ENCODE peak calls at places on chromosomes 5 and 9, in eight cellular contexts. G is GM13976; D is stimulated activated CD4-positive, alpha-beta T cell treated with anti-CD3 and anti-CD28 coated beads, Interleukin-4, amount 100 ng/mL, for 24 hours; Z is nucleus accumbens; M is ACHN; A is psoas muscle; J is Calu3; Q is HFF-Myc. R is an unnamed sample.

GRCh38 chr5:123367739-123368138 is 55.5 kb downstream of the CEP120 start:
- DNase-seq in G (no peak), D (no peak), Z (no peak), M (peak), A (no peak), J (no peak), Q (no peak), R (peak)

GRCh38 chr9:119773823-119774222 is 404.6 kb upstream of the BRINP1 start:
- DNase-seq in G (no peak), D (no peak), Z (no peak), M (no peak), A (no peak), J (no peak), Q (no peak), R (no peak)

GRCh38 chr5:121009058-121009457 is 545.0 kb downstream of the PRR16 start:
- DNase-seq in G (no peak), D (no peak), Z (no peak), M (no peak), A (no peak), J (no peak), Q (no peak), R (no peak)

GRCh38 chr9:127406799-127407504 is 10.0 kb downstream of the SLC2A8 start:
- DNase-seq in G (no peak), D (no peak), Z (no peak), M (no peak), A (no peak), J (no peak), Q (no peak), R (no peak)

GRCh38 chr5:57495688-57496087 is 13.1 kb upstream of the ACTBL2 start:
- DNase-seq in G (no peak), D (no peak), Z (no peak), M (no peak), A (no peak), J (no peak), Q (no peak), R (no peak)

GRCh38 chr9:127868278-127868903 is 9.1 kb downstream of the AK1 start:
- DNase-seq in G (no peak), D (no peak), Z (no peak), M (no peak), A (no peak), J (no peak), Q (no peak), R (no peak)

GRCh38 chr9:34987160-34988040 is 2.1 kb upstream of the DNAJB5 start:
- DNase-seq in G (no peak), D (no peak), Z (no peak), M (no peak), A (no peak), J (no peak), Q (no peak), R (no peak)

GRCh38 chr5:117954341-117954740 is 1034.0 kb downstream of the DTWD2 start:
- DNase-seq in G (no peak), D (no peak), Z (no peak), M (no peak), A (no peak), J (no peak), Q (no peak), R (no peak)

GRCh38 chr9:89139450-89139849 is 39.2 kb downstream of the SHC3 start:
- DNase-seq in G (no peak), D (no peak), Z (no peak), M (peak), A (no peak), J (no peak), Q (no peak), R (no peak)

GRCh38 chr9:93119953-93120845 is 13.9 kb downstream of the NINJ1 start:
- DNase-seq in G (peak), D (no peak), Z (peak), M (peak), A (peak), J (peak), Q (peak), R (peak)

GRCh38 chr5:143436871-143437270 is 33.4 kb upstream of the NR3C1 start:
- DNase-seq in G (no peak), D (no peak), Z (no peak), M (no peak), A (no peak), J (no peak), Q (no peak), R (no peak)

GRCh38 chr9:136078498-136079011 is 16.5 kb downstream of the NACC2 start:
- DNase-seq in G (no peak), D (no peak), Z (no peak), M (no peak), A (no peak), J (no peak), Q (no peak), R (no peak)

GRCh38 chr5:10702040-10702629 is 58.9 kb downstream of the DAP start:
- DNase-seq in G (no peak), D (no peak), Z (no peak), M (peak), A (no peak), J (peak), Q (no peak), R (peak)

GRCh38 chr5:177982072-177982727 is 13.8 kb downstream of the PROP1 start:
- DNase-seq in G (peak), D (peak), Z (no peak), M (peak), A (no peak), J (peak), Q (no peak), R (no peak)

GRCh38 chr5:90843443-90843842 is 284.8 kb downstream of the ADGRV1 start:
- DNase-seq in G (no peak), D (no peak), Z (no peak), M (no peak), A (no peak), J (no peak), Q (no peak), R (no peak)

GRCh38 chr5:57993866-57994265 is 466.0 kb downstream of the PLK2 start:
- DNase-seq in G (no peak), D (no peak), Z (no peak), M (no peak), A (no peak), J (no peak), Q (no peak), R (no peak)

GRCh38 chr5:1735320-1735970 is 64.2 kb downstream of the MRPL36 start:
- DNase-seq in G (no peak), D (peak), Z (no peak), M (no peak), A (no peak), J (no peak), Q (no peak), R (no peak)

GRCh38 chr5:10201223-10201868 is 48.3 kb downstream of the ATPSCKMT start:
- DNase-seq in G (no peak), D (no peak), Z (no peak), M (peak), A (no peak), J (no peak), Q (peak), R (no peak)

GRCh38 chr5:149782900-149783586 is 52.9 kb downstream of the PPARGC1B start:
- DNase-seq in G (no peak), D (no peak), Z (no peak), M (no peak), A (no peak), J (no peak), Q (no peak), R (no peak)

GRCh38 chr9:110095238-110095637 is 112.7 kb downstream of the C9orf152 start:
- DNase-seq in G (no peak), D (no peak), Z (no peak), M (no peak), A (no peak), J (no peak), Q (no peak), R (no peak)

GRCh38 chr5:6125781-6126180 is 252.6 kb downstream of the MED10 start:
- DNase-seq in G (no peak), D (no peak), Z (no peak), M (no peak), A (no peak), J (no peak), Q (no peak), R (no peak)

GRCh38 chr5:111158105-111158744 is 66.0 kb upstream of the CAMK4 start:
- DNase-seq in G (peak), D (peak), Z (peak), M (peak), A (peak), J (peak), Q (peak), R (peak)

GRCh38 chr5:96324708-96325107 is 108.3 kb downstream of the PCSK1 start:
- DNase-seq in G (no peak), D (no peak), Z (no peak), M (peak), A (no peak), J (peak), Q (peak), R (no peak)